ENCODE peak calls at places on chromosome 6, in five cellular contexts. G, V, T, M and J are unnamed samples.

GRCh38 chr6:149925253-149925973 is 2.5 kb upstream of the RAET1G start:
- DNase-seq in G (no peak), V (no peak), T (no peak), M (no peak), J (no peak)

GRCh38 chr6:40627316-40627715 is 40.2 kb upstream of the LRFN2 start:
- DNase-seq in G (no peak), V (no peak), T (no peak), M (no peak), J (no peak)

GRCh38 chr6:170148709-170149470 is 142.0 kb downstream of the DLL1 start:
- DNase-seq in G (no peak), V (no peak), T (no peak), M (no peak), J (no peak)

GRCh38 chr6:151763303-151763702 is 44.2 kb upstream of the ESR1 start:
- DNase-seq in G (no peak), V (no peak), T (no peak), M (no peak), J (peak)

GRCh38 chr6:2782356-2782708 is 17.1 kb downstream of the WRNIP1 start:
- DNase-seq in G (no peak), V (no peak), T (no peak), M (no peak), J (no peak)

GRCh38 chr6:54255881-54256280 is 52.4 kb upstream of the TINAG start:
- DNase-seq in G (no peak), V (no peak), T (no peak), M (no peak), J (peak)

GRCh38 chr6:14921878-14922277 is 324.0 kb upstream of the JARID2 start:
- DNase-seq in G (no peak), V (no peak), T (no peak), M (no peak), J (no peak)

GRCh38 chr6:42026540-42026939 is 23.8 kb upstream of the TAF8 start:
- DNase-seq in G (no peak), V (peak), T (no peak), M (no peak), J (no peak)